ENCODE peak calls at places on chromosomes 2 and 18, in eight cellular contexts. Z is activated CD4-positive, alpha-beta T cell treated with anti-CD3 and anti-CD28 coated beads, Interleukin-2, amount 10 ng/mL, durations not matched to agents 7 days and 5 days; D is skeletal muscle cell; C is MCF 10A; A is endodermal cell; H is NT2/D1; F is ascending aorta; I is caudate nucleus. S is an unnamed sample.

GRCh38 chr2:189014426-189015138 is 40.4 kb downstream of the COL3A1 start:
- DNase-seq in Z (no peak), D (no peak), C (no peak), A (no peak), H (no peak), F (no peak), I (no peak), S (no peak)

GRCh38 chr18:49548266-49548665 is 13.6 kb upstream of the LIPG start:
- DNase-seq in Z (no peak), D (no peak), C (peak; percentile 25), A (peak; percentile 33), H (no peak), F (peak; percentile 28), I (no peak), S (no peak)

GRCh38 chr2:40038646-40039045 is 259.6 kb upstream of the THUMPD2 start:
- DNase-seq in Z (no peak), D (no peak), C (no peak), A (no peak), H (no peak), F (no peak), I (no peak), S (no peak)

GRCh38 chr2:162890690-162891311 is 52.2 kb upstream of the KCNH7 start:
- DNase-seq in Z (peak; percentile 29), D (peak; percentile 42), C (peak; percentile 80), A (peak; percentile 57), H (peak; percentile 28), F (no peak), I (no peak), S (peak; percentile 10)

GRCh38 chr2:161166538-161167409 is 6.5 kb downstream of the TANK start:
- DNase-seq in Z (peak; percentile 62), D (no peak), C (peak; percentile 14), A (no peak), H (no peak), F (no peak), I (no peak), S (no peak)

GRCh38 chr2:151091583-151091982 is 170.1 kb downstream of the RBM43 start:
- DNase-seq in Z (no peak), D (no peak), C (no peak), A (no peak), H (no peak), F (no peak), I (no peak), S (no peak)

GRCh38 chr2:177127821-177128220 is 84.8 kb upstream of the HNRNPA3 start:
- DNase-seq in Z (no peak), D (no peak), C (no peak), A (peak; percentile 53), H (no peak), F (no peak), I (no peak), S (no peak)

GRCh38 chr18:29712785-29713184 is 1329.8 kb downstream of the DSC3 start:
- DNase-seq in Z (no peak), D (peak; percentile 30), C (no peak), A (no peak), H (no peak), F (no peak), I (no peak), S (no peak)

GRCh38 chr2:165745916-165746315 is 48.1 kb downstream of the GALNT3 start:
- DNase-seq in Z (no peak), D (peak; percentile 36), C (peak; percentile 79), A (no peak), H (no peak), F (no peak), I (no peak), S (no peak)

GRCh38 chr2:179741317-179741716 is 120.1 kb downstream of the ZNF385B start:
- DNase-seq in Z (no peak), D (peak; percentile 72), C (peak; percentile 52), A (no peak), H (no peak), F (no peak), I (no peak), S (no peak)

GRCh38 chr2:120244656-120245519 is 7.8 kb upstream of the RALB start:
- DNase-seq in Z (no peak), D (no peak), C (no peak), A (peak; percentile 48), H (no peak), F (no peak), I (no peak), S (no peak)

GRCh38 chr18:48743046-48743445 is 204.2 kb downstream of the CTIF start:
- DNase-seq in Z (no peak), D (no peak), C (peak; percentile 48), A (no peak), H (no peak), F (peak; percentile 84), I (no peak), S (no peak)

GRCh38 chr2:159925975-159926374 is 128.0 kb upstream of the CD302 start:
- DNase-seq in Z (no peak), D (no peak), C (no peak), A (no peak), H (no peak), F (no peak), I (no peak), S (no peak)

GRCh38 chr2:160516547-160517365 is 23.1 kb upstream of the RBMS1 start:
- DNase-seq in Z (no peak), D (peak; percentile 73), C (peak; percentile 26), A (no peak), H (no peak), F (no peak), I (no peak), S (no peak)

GRCh38 chr2:10162586-10163497 is 40.3 kb downstream of the RRM2 start:
- DNase-seq in Z (no peak), D (no peak), C (no peak), A (peak; percentile 81), H (no peak), F (no peak), I (no peak), S (no peak)

GRCh38 chr2:204023088-204023487 is 86.5 kb downstream of the ICOS start:
- DNase-seq in Z (no peak), D (no peak), C (no peak), A (no peak), H (no peak), F (no peak), I (no peak), S (no peak)

GRCh38 chr2:215680605-215681598 is 245.0 kb upstream of the FN1 start:
- DNase-seq in Z (peak; percentile 78), D (peak; percentile 92), C (peak; percentile 74), A (no peak), H (no peak), F (no peak), I (no peak), S (no peak)

GRCh38 chr2:231920795-231921194 is 5.4 kb downstream of the NPPC start:
- DNase-seq in Z (no peak), D (no peak), C (no peak), A (no peak), H (no peak), F (peak; percentile 33), I (no peak), S (no peak)

GRCh38 chr2:216970369-216970915 is 110.6 kb upstream of the TNP1 start:
- DNase-seq in Z (no peak), D (no peak), C (no peak), A (no peak), H (no peak), F (no peak), I (no peak), S (no peak)

GRCh38 chr2:74921236-74921736 is 37.2 kb upstream of the POLE4 start:
- DNase-seq in Z (no peak), D (no peak), C (no peak), A (no peak), H (no peak), F (no peak), I (no peak), S (no peak)

GRCh38 chr2:237449193-237449797 is 35.3 kb upstream of the COL6A3 start:
- DNase-seq in Z (no peak), D (no peak), C (no peak), A (no peak), H (no peak), F (peak; percentile 92), I (no peak), S (no peak)

GRCh38 chr2:177724398-177725287 is 332.1 kb downstream of the AGPS start:
- DNase-seq in Z (peak; percentile 61), D (peak; percentile 4), C (peak; percentile 58), A (peak; percentile 86), H (peak; percentile 33), F (no peak), I (peak; percentile 17), S (peak; percentile 5)

GRCh38 chr2:174350018-174350417 is 15.3 kb downstream of the SP9 start:
- DNase-seq in Z (no peak), D (no peak), C (peak; percentile 34), A (no peak), H (no peak), F (no peak), I (no peak), S (no peak)

GRCh38 chr2:182064024-182064880 is 78.6 kb downstream of the PPP1R1C start:
- DNase-seq in Z (no peak), D (no peak), C (no peak), A (no peak), H (no peak), F (no peak), I (no peak), S (no peak)

GRCh38 chr2:169222665-169223064 is 139.7 kb downstream of the LRP2 start:
- DNase-seq in Z (no peak), D (no peak), C (peak; percentile 23), A (no peak), H (no peak), F (no peak), I (no peak), S (no peak)

GRCh38 chr18:7079231-7079630 is 38.4 kb downstream of the LAMA1 start:
- DNase-seq in Z (no peak), D (no peak), C (no peak), A (no peak), H (no peak), F (no peak), I (no peak), S (no peak)

GRCh38 chr2:127683766-127684165 is 8.4 kb upstream of the LIMS2 start:
- DNase-seq in Z (no peak), D (no peak), C (no peak), A (peak; percentile 29), H (no peak), F (no peak), I (no peak), S (no peak)

GRCh38 chr2:45261746-45262145 is 252.5 kb upstream of the SIX2 start:
- DNase-seq in Z (no peak), D (no peak), C (no peak), A (no peak), H (no peak), F (no peak), I (peak; percentile 14), S (no peak)

GRCh38 chr18:22451796-22452195 is 34.1 kb upstream of the CTAGE1 start:
- DNase-seq in Z (no peak), D (no peak), C (no peak), A (peak; percentile 81), H (no peak), F (no peak), I (no peak), S (no peak)

GRCh38 chr2:223930002-223930976 is 14.8 kb downstream of the WDFY1 start:
- DNase-seq in Z (no peak), D (no peak), C (no peak), A (peak; percentile 56), H (no peak), F (no peak), I (peak; percentile 60), S (no peak)

GRCh38 chr18:63320041-63320689 is 596 bp upstream of the BCL2 start:
- DNase-seq in Z (peak; percentile 92), D (peak; percentile 53), C (peak; percentile 83), A (peak; percentile 86), H (no peak), F (peak; percentile 94), I (peak; percentile 65), S (peak; percentile 21)

GRCh38 chr2:205655775-205656425 is 26.4 kb upstream of the NRP2 start:
- DNase-seq in Z (no peak), D (no peak), C (no peak), A (no peak), H (no peak), F (no peak), I (no peak), S (no peak)

GRCh38 chr2:210663574-210663973 is 107.2 kb downstream of the CPS1 start:
- DNase-seq in Z (no peak), D (no peak), C (peak; percentile 26), A (no peak), H (peak; percentile 39), F (no peak), I (no peak), S (no peak)

GRCh38 chr18:34808389-34808788 is 98.3 kb downstream of the DTNA start:
- DNase-seq in Z (no peak), D (no peak), C (no peak), A (no peak), H (no peak), F (no peak), I (no peak), S (no peak)

S was measured in T1000.